ENCODE peak calls at places on chromosomes 5 and 9, in nine cellular contexts. V is GM23338; N is body of pancreas; S is tibial nerve; H is CD4-positive, alpha-beta T cell; O is astrocyte; C is spleen; D is fibroblast of pulmonary artery; Q is RWPE1. K is an unnamed sample.

GRCh38 chr9:70504814-70505213 is 90.4 kb upstream of the KLF9 start:
- DNase-seq in N (no peak), V (no peak), O (no peak), H (no peak), C (no peak), D (peak), Q (no peak), S (no peak), K (no peak)

GRCh38 chr5:36641416-36641815 is 35.0 kb downstream of the SLC1A3 start:
- DNase-seq in C (no peak), O (peak), D (peak), S (no peak), N (no peak), H (no peak), Q (no peak), V (no peak), K (no peak)

GRCh38 chr5:5454405-5454804 is 31.9 kb downstream of the ICE1 start:
- DNase-seq in Q (no peak), C (no peak), H (no peak), S (no peak), N (no peak), O (no peak), V (no peak), D (no peak), K (no peak)

GRCh38 chr5:137933491-137933911 is 44.2 kb downstream of the PKD2L2 start:
- DNase-seq in D (peak), O (peak), C (no peak), Q (no peak), H (no peak), N (no peak), S (no peak), V (no peak), K (no peak)

GRCh38 chr9:101562966-101563365 is 29.3 kb downstream of the RNF20 start:
- DNase-seq in S (no peak), D (no peak), N (no peak), C (no peak), V (no peak), O (no peak), Q (no peak), H (no peak), K (no peak)

GRCh38 chr5:100270323-100270771 is 264.8 kb upstream of the FAM174A start:
- DNase-seq in H (no peak), O (peak), V (no peak), D (peak), Q (no peak), N (no peak), S (no peak), C (no peak), K (no peak)

GRCh38 chr9:69542942-69543704 is 129.0 kb downstream of the APBA1 start:
- DNase-seq in N (no peak), O (no peak), C (no peak), H (no peak), Q (no peak), V (peak), D (no peak), S (no peak), K (peak)

GRCh38 chr5:124678992-124679519 is 67.4 kb downstream of the ZNF608 start:
- DNase-seq in H (no peak), N (no peak), V (no peak), D (no peak), C (no peak), O (no peak), S (no peak), Q (no peak), K (no peak)

GRCh38 chr5:1726956-1727355 is 72.7 kb downstream of the MRPL36 start:
- DNase-seq in O (no peak), V (no peak), C (no peak), Q (no peak), S (no peak), D (no peak), H (no peak), N (no peak), K (no peak)

GRCh38 chr9:90943341-90943740 is 141.7 kb downstream of the SYK start:
- DNase-seq in Q (peak), N (no peak), O (no peak), H (no peak), V (no peak), C (no peak), D (no peak), S (no peak), K (no peak)

GRCh38 chr9:90939367-90939766 is 137.7 kb downstream of the SYK start:
- DNase-seq in O (no peak), H (no peak), S (no peak), Q (no peak), V (no peak), D (no peak), N (no peak), C (no peak), K (no peak)

GRCh38 chr9:90940280-90940679 is 138.7 kb downstream of the SYK start:
- DNase-seq in H (no peak), S (no peak), N (no peak), D (no peak), C (no peak), O (no peak), Q (no peak), V (no peak), K (no peak)

GRCh38 chr9:90942555-90942954 is 140.9 kb downstream of the SYK start:
- DNase-seq in D (no peak), N (no peak), H (no peak), O (peak), Q (peak), C (no peak), V (no peak), S (no peak), K (no peak)

DNA sequence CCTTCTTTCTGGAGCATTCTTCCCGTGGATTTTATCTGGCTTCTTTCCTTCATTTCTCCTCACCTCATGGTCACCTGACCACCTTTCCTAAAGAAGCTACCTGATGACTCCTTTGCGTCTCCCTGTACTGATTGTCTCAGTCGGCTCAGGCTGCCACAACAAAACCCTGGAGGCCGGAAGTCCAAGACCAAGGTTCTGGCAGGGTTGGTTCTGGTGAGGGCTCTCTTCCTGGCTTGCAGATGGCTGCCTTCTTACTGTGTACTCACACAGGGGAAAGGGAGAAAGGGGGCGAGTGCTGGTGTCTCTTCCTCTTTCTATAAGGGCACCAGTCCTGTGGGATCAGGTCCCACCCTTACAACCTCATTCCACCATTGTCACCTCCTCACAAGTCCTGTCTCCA is 140.0 kb downstream of the SYK start:
- DNase-seq in V (no peak), H (no peak), N (no peak), O (no peak), C (no peak), Q (no peak), S (no peak), D (no peak), K (no peak)
- TF ChIP-seq CTCF in V (no peak), H (no peak), N (no peak), O (no peak), C (no peak), Q (no peak), S (no peak), D (no peak), K (no peak)

DNA sequence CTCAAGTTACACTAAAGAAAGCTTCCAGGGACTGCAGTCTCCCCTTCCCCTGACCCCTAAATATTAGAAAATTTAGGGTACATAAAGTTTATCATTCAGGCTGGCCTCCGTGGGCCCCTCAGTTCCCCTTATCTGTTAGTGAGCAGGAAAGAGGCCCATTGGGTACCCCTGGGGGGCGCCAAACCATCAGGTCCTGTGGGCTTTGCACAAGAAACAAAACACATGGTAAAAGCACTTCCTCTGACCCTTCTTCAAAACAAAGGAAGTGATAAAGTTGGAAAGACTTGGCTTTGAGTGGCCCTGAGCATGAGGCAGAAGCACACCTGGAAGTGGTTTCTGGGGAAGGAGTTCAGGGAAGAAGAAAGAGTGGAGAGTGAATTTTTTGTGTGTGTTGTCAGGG is 213.0 kb downstream of the SMARCA2 start:
- DNase-seq in C (no peak), N (peak), H (no peak), S (no peak), D (no peak), Q (no peak), O (no peak), V (peak), K (peak)
- TF ChIP-seq CTCF in C (peak), N (peak), H (no peak), S (no peak), D (peak), Q (no peak), O (peak), V (peak), K (peak)

GRCh38 chr9:129084087-129084486 is 3.2 kb downstream of the DOLPP1 start:
- DNase-seq in H (no peak), S (no peak), Q (no peak), N (no peak), C (no peak), O (no peak), V (no peak), D (no peak), K (no peak)

GRCh38 chr9:129093602-129094386 is 12.9 kb downstream of the DOLPP1 start:
- DNase-seq in V (no peak), C (no peak), S (no peak), H (no peak), D (no peak), O (no peak), Q (no peak), N (no peak), K (no peak)

GRCh38 chr9:129095170-129095667 is 14.3 kb downstream of the DOLPP1 start:
- DNase-seq in N (no peak), H (no peak), V (no peak), Q (no peak), O (no peak), S (no peak), C (no peak), D (no peak), K (no peak)

GRCh38 chr9:129094387-129095169 is 13.7 kb downstream of the DOLPP1 start:
- DNase-seq in C (no peak), V (no peak), N (peak), O (no peak), H (no peak), Q (no peak), D (no peak), S (no peak), K (no peak)

DNA sequence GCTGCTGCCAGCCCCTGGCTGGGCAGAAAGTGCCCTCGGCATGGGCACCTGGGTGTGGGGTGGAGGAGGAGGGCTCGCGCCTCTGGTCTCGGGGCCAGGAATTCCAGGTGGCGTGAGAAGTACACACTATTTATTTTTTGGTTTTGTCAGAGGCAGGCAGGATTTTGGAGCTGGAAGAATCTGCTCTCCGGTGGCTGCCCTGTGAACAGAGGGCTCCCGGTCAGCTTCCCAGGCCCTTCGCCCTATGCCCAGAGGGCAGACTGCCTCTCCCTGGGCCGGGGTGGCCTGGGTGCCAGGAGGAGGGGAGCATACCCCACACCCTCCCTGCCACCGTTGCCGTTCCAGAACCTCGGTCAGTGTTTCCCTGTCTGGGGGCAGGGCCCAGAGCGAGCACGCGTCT is 8.3 kb downstream of the DOLPP1 start:
- DNase-seq in N (no peak), D (no peak), Q (no peak), V (no peak), H (no peak), S (no peak), C (no peak), O (no peak), K (no peak)
- TF ChIP-seq CTCF in N (no peak), D (no peak), Q (no peak), V (no peak), H (no peak), S (no peak), C (no peak), O (no peak), K (no peak)

GRCh38 chr9:116163293-116164055 is 9.9 kb downstream of the PAPPA start:
- DNase-seq in O (no peak), C (no peak), S (no peak), N (no peak), D (no peak), Q (no peak), V (peak), H (no peak), K (no peak)
- TF ChIP-seq CTCF in O (peak), C (no peak), S (no peak), N (peak), D (peak), Q (peak), V (peak), H (no peak), K (peak)

DNA sequence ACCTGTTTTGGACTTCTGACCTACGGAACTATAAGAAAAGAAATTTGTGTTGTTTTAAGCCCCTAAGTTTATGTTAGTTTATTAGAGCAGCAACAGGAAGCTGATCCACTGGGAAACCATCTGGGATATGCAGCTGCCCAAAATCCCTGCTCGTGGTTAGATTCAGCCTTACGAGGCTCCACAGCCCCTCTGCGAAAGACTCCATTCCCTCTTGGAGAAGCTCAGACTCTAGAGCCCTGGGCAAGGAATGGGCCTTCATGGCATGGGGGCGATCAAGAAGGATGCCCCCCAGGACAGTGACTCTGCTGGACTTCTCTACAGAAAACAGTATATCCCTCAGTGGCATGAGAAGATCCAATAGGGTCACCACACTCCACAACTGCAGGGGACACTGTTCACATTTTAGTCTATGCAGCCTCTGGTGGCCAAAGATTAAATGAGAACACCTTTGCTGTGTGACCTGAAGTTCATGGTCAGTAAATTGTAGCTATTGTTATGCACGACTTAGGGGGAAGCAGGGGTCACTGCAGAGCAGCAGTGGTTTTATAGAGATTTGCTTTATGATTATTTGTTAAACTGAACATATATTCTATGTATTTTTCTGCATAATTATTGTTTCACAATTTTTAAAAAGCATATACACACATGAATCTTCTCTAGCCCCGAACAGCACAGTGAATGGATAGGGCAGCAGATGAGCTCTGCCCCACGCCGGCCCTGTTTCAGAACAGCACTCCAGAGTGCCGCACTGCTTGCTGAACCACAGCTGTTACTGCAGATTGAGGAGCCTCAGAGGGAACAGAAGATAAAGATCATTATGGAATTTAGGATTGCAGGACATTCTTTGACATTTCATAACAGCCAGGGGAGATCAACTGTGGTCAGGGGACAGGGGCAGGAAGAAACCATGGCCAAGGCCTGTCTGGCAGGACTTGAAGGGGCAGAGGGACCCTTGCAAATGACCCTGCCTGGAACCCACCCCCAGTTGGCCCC is 20.9 kb downstream of the IRF1 start:
- DNase-seq in Q (no peak), H (no peak), S (no peak), O (no peak), V (no peak), N (no peak), D (peak), C (peak), K (no peak)
- TF ChIP-seq CTCF in Q (no peak), H (no peak), S (no peak), O (no peak), V (peak), N (no peak), D (no peak), C (no peak), K (no peak)

GRCh38 chr9:88660611-88661010 is 125.6 kb downstream of the NXNL2 start:
- DNase-seq in Q (no peak), C (no peak), D (peak), V (peak), O (no peak), N (no peak), H (no peak), S (no peak), K (no peak)
- TF ChIP-seq CTCF in Q (no peak), C (no peak), D (peak), V (peak), O (peak), N (no peak), H (no peak), S (no peak), K (peak)

GRCh38 chr9:120608421-120608820 is 28.5 kb upstream of the CDK5RAP2 start:
- DNase-seq in S (no peak), H (no peak), O (peak), N (no peak), Q (peak), V (no peak), D (no peak), C (no peak), K (no peak)

GRCh38 chr9:120609636-120610035 is 29.7 kb upstream of the CDK5RAP2 start:
- DNase-seq in D (no peak), H (no peak), C (no peak), O (peak), Q (no peak), S (no peak), N (no peak), V (no peak), K (no peak)

GRCh38 chr9:120611690-120612068 is 31.7 kb upstream of the CDK5RAP2 start:
- DNase-seq in S (no peak), Q (no peak), O (no peak), H (no peak), C (no peak), N (no peak), D (no peak), V (no peak), K (no peak)

GRCh38 chr9:120612218-120612617 is 32.3 kb upstream of the CDK5RAP2 start:
- DNase-seq in Q (no peak), V (peak), N (no peak), C (no peak), S (no peak), D (peak), H (no peak), O (no peak), K (no peak)

DNA sequence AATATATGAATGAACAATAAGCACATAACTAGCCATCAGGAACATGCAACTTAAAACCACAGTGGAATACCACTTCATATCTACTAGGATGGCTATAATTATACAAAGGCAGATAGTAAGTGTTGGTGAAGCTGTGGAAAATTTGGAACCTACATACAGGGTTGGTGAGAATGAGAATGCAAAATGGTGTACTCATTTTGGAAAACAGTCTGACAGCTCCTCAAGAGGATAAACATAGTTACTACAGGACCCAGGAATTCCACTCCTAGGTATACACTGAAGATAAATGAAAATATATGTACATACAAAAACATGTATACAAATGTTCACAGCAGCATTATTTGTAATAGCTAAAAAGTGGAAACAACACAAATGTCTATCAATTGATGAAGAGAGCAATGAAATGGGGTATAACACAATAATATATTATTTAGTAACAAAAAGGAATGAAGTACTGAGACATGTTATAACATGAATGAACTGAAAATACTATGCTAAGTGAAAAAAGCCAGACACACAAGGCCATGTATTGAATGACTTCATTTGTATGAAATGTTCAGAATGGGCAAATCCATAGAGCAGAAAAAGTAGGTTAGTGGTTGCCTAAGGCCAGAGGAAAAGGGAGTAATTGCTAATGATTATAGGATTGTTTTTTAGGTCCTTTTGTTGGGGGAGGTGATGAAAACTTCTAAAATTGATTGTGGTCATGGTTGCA is 31.2 kb upstream of the CDK5RAP2 start:
- DNase-seq in Q (no peak), V (peak), C (no peak), S (no peak), H (no peak), N (no peak), D (peak), O (no peak), K (no peak)
- TF ChIP-seq CTCF in Q (peak), V (peak), C (no peak), S (no peak), H (no peak), N (no peak), D (peak), O (peak), K (peak)

DNA sequence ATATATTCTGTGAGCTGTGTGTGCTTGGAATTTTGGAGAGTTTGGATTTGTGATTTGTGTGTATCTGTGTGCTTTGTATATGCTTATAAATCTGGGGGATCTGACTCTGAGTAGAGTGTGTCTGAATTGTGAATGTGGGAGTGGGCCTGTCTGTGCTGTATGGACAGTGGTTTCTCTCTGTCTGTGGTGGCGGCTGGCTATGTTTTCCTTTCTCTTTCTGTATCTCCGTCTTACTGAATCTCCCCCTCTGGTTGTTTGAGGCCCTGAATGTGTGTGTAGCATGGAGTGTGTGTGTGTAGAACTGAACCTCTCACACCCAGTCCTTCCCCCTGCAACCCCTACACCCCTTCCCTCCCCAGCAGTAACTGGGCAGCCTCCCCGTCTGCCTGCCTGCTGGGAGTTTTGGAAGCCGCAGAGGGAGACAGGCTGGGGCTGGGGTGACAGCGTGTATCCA is 4.7 kb downstream of the CXXC5 start:
- DNase-seq in N (no peak), C (no peak), V (no peak), Q (no peak), D (no peak), H (no peak), S (no peak), O (no peak), K (no peak)
- TF ChIP-seq CTCF in N (no peak), C (no peak), V (no peak), Q (no peak), D (no peak), H (no peak), S (no peak), O (no peak), K (no peak)

GRCh38 chr5:17463653-17464052 is 34.4 kb upstream of the TAF11L2 start:
- DNase-seq in S (no peak), O (no peak), H (no peak), C (no peak), Q (no peak), N (no peak), D (no peak), V (no peak), K (no peak)

GRCh38 chr5:17455937-17456336 is 42.1 kb upstream of the TAF11L2 start:
- DNase-seq in D (no peak), N (no peak), O (no peak), S (no peak), V (no peak), H (no peak), Q (no peak), C (no peak), K (no peak)

GRCh38 chr5:17461793-17462192 is 36.2 kb upstream of the TAF11L2 start:
- DNase-seq in Q (no peak), S (no peak), O (no peak), C (no peak), V (no peak), H (no peak), N (no peak), D (no peak), K (no peak)
- TF ChIP-seq CTCF in Q (no peak), S (no peak), O (no peak), C (no peak), V (no peak), H (no peak), N (no peak), D (no peak), K (no peak)

GRCh38 chr5:54904425-54904824 is 81.0 kb downstream of the ESM1 start:
- DNase-seq in S (no peak), N (no peak), O (peak), V (peak), C (no peak), H (no peak), Q (peak), D (peak), K (no peak)
- TF ChIP-seq CTCF in S (no peak), N (peak), O (peak), V (peak), C (no peak), H (no peak), Q (peak), D (peak), K (peak)